ENCODE peak calls at places on chromosomes 16 and 17, in nine cellular contexts. F is prostate gland; J is GM23248; A is tibial nerve; L is CD4-positive, alpha-beta memory T cell; D is A549; Z is GM12878; W is PC-3; V is kidney. O is an unnamed sample.

GRCh38 chr16:8905168-8905762 is 23.1 kb downstream of the LITAFD start:
- DNase-seq in A (no peak), V (no peak), D (peak; percentile 36), Z (no peak), F (no peak), J (peak; percentile 56), W (peak; percentile 29), L (no peak), O (no peak)

GRCh38 chr16:30144017-30144416 is 21.0 kb upstream of the MAPK3 start:
- DNase-seq in V (no peak), D (no peak), J (no peak), L (no peak), F (no peak), Z (no peak), A (no peak), W (no peak), O (no peak)

GRCh38 chr17:59856859-59857794 is 35.6 kb downstream of the TUBD1 start:
- DNase-seq in Z (no peak), W (peak; percentile 41), D (no peak), V (no peak), F (no peak), A (no peak), J (no peak), L (no peak), O (no peak)

GRCh38 chr16:47359478-47359877 is 101.4 kb downstream of the ITFG1 start:
- DNase-seq in Z (no peak), A (no peak), V (no peak), W (no peak), L (no peak), F (no peak), D (no peak), J (peak; percentile 2), O (no peak)

GRCh38 chr16:73131153-73131862 is 83.4 kb upstream of the ZFHX3 start:
- DNase-seq in A (no peak), J (no peak), V (no peak), L (no peak), W (no peak), F (no peak), D (no peak), Z (no peak), O (no peak)

GRCh38 chr17:54544239-54544638 is 356.4 kb upstream of the TOM1L1 start:
- DNase-seq in F (no peak), L (no peak), Z (no peak), A (no peak), D (no peak), V (no peak), W (no peak), J (no peak), O (no peak)

GRCh38 chr17:78705071-78705470 is 77.0 kb downstream of the CYTH1 start:
- DNase-seq in A (no peak), W (no peak), F (no peak), J (no peak), V (no peak), Z (no peak), L (no peak), D (no peak), O (no peak)

GRCh38 chr17:43778337-43779144 is at the start of gene DUSP3:
- DNase-seq in D (peak; percentile 96), F (peak; percentile 94), Z (no peak), L (peak; percentile 79), V (peak; percentile 99), J (peak; percentile 98), W (peak; percentile 89), A (peak; percentile 97), O (peak; percentile 99)

GRCh38 chr17:39605492-39606433 is 2.0 kb downstream of the NEUROD2 start:
- DNase-seq in L (no peak), A (no peak), V (no peak), F (no peak), D (no peak), Z (no peak), J (no peak), W (no peak), O (no peak)

GRCh38 chr17:238071-238963 is 56.9 kb upstream of the DOC2B start:
- DNase-seq in L (no peak), J (no peak), F (no peak), A (no peak), V (peak; percentile 27), Z (no peak), W (no peak), D (no peak), O (peak; percentile 37)

GRCh38 chr16:10688726-10689125 is 6.0 kb downstream of the TEKT5 start:
- DNase-seq in Z (no peak), D (no peak), V (no peak), J (no peak), L (no peak), F (no peak), A (no peak), W (no peak), O (peak; percentile 63)

GRCh38 chr17:18141210-18141803 is 32.8 kb downstream of the MYO15A start:
- DNase-seq in D (peak; percentile 65), F (peak; percentile 43), J (peak; percentile 75), W (peak; percentile 82), L (peak; percentile 61), A (no peak), Z (no peak), V (no peak), O (no peak)

GRCh38 chr17:63960430-63960829 is 12.3 kb downstream of the SCN4A start:
- DNase-seq in A (no peak), D (no peak), J (no peak), V (no peak), W (no peak), Z (no peak), F (no peak), L (no peak), O (no peak)

GRCh38 chr16:26430618-26431017 is 636.1 kb upstream of the C16orf82 start:
- DNase-seq in L (no peak), A (no peak), D (no peak), V (no peak), F (no peak), W (no peak), Z (no peak), J (no peak), O (no peak)

GRCh38 chr17:74852237-74853047 is 7.2 kb downstream of the GRIN2C start:
- DNase-seq in J (peak; percentile 45), A (no peak), L (peak; percentile 69), Z (no peak), W (no peak), F (no peak), V (peak; percentile 74), D (no peak), O (no peak)

GRCh38 chr17:11553135-11553534 is 45.1 kb upstream of the DNAH9 start:
- DNase-seq in J (no peak), Z (no peak), V (no peak), L (no peak), D (no peak), F (no peak), W (no peak), A (no peak), O (no peak)

GRCh38 chr17:7466644-7467341 is 12.6 kb downstream of the ZBTB4 start:
- DNase-seq in F (no peak), A (no peak), J (peak; percentile 40), W (peak; percentile 16), Z (no peak), D (no peak), V (peak; percentile 94), L (no peak), O (peak; percentile 93)
- H3K4me1 ChIP-seq in F (no peaks in the 10 kb centered on the region), A (peaks cover 24% of the 10 kb centered on the region), J (peaks cover 2% of the 10 kb centered on the region), W (no peaks in the 10 kb centered on the region), Z (no peaks in the 10 kb centered on the region), D (peaks cover 24% of the 10 kb centered on the region), V (peaks cover 4% of the 10 kb centered on the region), L (peaks cover 8% of the 10 kb centered on the region), O (no peaks in the 10 kb centered on the region)

GRCh38 chr17:81994593-81995462 is 17.4 kb downstream of the ASPSCR1 start:
- DNase-seq in Z (no peak), L (no peak), D (no peak), V (no peak), F (no peak), A (no peak), J (no peak), W (no peak), O (no peak)
- H3K4me1 ChIP-seq in Z (no peaks in the 10 kb centered on the region), L (no peaks in the 10 kb centered on the region), D (peaks cover 17% of the 10 kb centered on the region), V (peaks cover 18% of the 10 kb centered on the region), F (peaks cover 14% of the 10 kb centered on the region), A (peaks cover 17% of the 10 kb centered on the region), J (peaks cover 11% of the 10 kb centered on the region), W (peaks cover 16% of the 10 kb centered on the region), O (no peaks in the 10 kb centered on the region)

GRCh38 chr16:3645108-3645503 is 9.4 kb upstream of the DNASE1 start:
- DNase-seq in L (no peak), A (no peak), V (no peak), F (no peak), D (no peak), J (no peak), Z (no peak), W (no peak), O (peak; percentile 25)

GRCh38 chr16:3645504-3646347 is 8.8 kb upstream of the DNASE1 start:
- DNase-seq in V (no peak), J (no peak), D (no peak), A (no peak), L (no peak), W (no peak), F (no peak), Z (no peak), O (no peak)

GRCh38 chr16:3643095-3643730 is 11.3 kb upstream of the DNASE1 start:
- DNase-seq in J (no peak), Z (no peak), F (no peak), W (no peak), A (no peak), D (no peak), V (no peak), L (no peak), O (peak; percentile 25)

GRCh38 chr16:3642397-3643094 is 11.9 kb upstream of the DNASE1 start:
- DNase-seq in V (no peak), W (peak; percentile 81), A (no peak), F (peak; percentile 85), D (no peak), L (no peak), J (no peak), Z (no peak), O (peak; percentile 61)

DNA sequence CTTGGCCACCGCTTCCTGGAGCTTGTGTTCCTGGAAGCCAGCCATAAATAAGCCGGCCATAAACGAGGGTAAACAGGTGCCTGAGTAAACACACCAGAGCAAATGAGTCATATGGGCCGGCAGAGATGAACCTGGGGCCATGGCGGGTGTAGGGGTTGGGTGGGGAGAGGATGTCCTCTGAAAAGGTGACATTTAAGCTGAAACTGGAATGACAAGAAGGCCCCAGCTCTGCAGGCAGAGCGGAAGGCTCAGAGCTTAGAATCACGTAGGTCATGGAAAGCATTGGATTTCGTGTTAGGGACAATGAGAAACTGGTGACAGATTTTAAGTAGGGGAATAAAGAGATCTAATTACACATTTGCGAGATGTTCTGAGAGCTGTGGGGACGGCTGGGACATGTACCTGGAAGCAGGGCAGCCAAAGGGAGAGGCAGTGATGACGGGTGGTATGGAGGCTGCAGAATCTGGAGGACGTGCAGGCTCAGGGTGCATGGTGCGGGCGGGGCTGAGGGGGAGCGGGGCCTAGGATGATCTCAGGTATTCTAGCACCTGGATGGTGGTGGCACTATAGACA is 8.1 kb upstream of the DNASE1 start:
- DNase-seq in F (peak; percentile 87), A (no peak), Z (no peak), D (peak; percentile 80), V (peak; percentile 73), L (no peak), J (no peak), W (peak; percentile 84), O (peak; percentile 32)
- H3K4me1 ChIP-seq in F (peaks cover 27% of the 10 kb centered on the region), A (no peaks in the 10 kb centered on the region), Z (no peaks in the 10 kb centered on the region), D (peaks cover 16% of the 10 kb centered on the region), V (peaks cover 7% of the 10 kb centered on the region), L (no peaks in the 10 kb centered on the region), J (no peaks in the 10 kb centered on the region), W (peaks cover 33% of the 10 kb centered on the region), O (no peaks in the 10 kb centered on the region)

GRCh38 chr16:4372315-4372577 is 598 bp downstream of the VASN start:
- DNase-seq in A (no peak), D (no peak), J (no peak), F (no peak), L (no peak), Z (no peak), W (no peak), V (no peak), O (no peak)
- H3K4me1 ChIP-seq in A (peaks cover 75% of the 10 kb centered on the region), D (peaks cover 69% of the 10 kb centered on the region), J (peaks cover 48% of the 10 kb centered on the region), F (peaks cover 39% of the 10 kb centered on the region), L (peaks cover 40% of the 10 kb centered on the region), Z (no peaks in the 10 kb centered on the region), W (peaks cover 74% of the 10 kb centered on the region), V (peaks cover 32% of the 10 kb centered on the region), O (no peaks in the 10 kb centered on the region)